ENCODE peak calls at places on chromosomes 16 and 17, in eight cellular contexts. One of them, this sample, is unnamed.

GRCh38 chr16:73230651-73231050 is 182.7 kb upstream of the ZFHX3 start:
- ATAC-seq in right lobe of liver: no peak
- ATAC-seq in activated CD8-positive, alpha-beta T cell treated with anti-CD3 and anti-CD28 coated beads, Interleukin-2, amount 10 ng/mL, durations not matched to agents 7 days and 5 days: no peak
- ATAC-seq in PC-3: no peak
- ATAC-seq in foreskin keratinocyte: no peak
- ATAC-seq in activated naive CD8-positive, alpha-beta T cell treated with anti-CD3 and anti-CD28 coated beads, Interleukin-2, amount 50 U/mL, for 24 hours: no peak
- ATAC-seq in memory B cell: no peak
- ATAC-seq in A549: no peak
- ATAC-seq in this sample: no peak

GRCh38 chr17:33091271-33091670 is 99.6 kb downstream of the SPACA3 start:
- ATAC-seq in right lobe of liver: no peak
- ATAC-seq in activated CD8-positive, alpha-beta T cell treated with anti-CD3 and anti-CD28 coated beads, Interleukin-2, amount 10 ng/mL, durations not matched to agents 7 days and 5 days: no peak
- ATAC-seq in PC-3: no peak
- ATAC-seq in foreskin keratinocyte: peak; percentile 80
- ATAC-seq in activated naive CD8-positive, alpha-beta T cell treated with anti-CD3 and anti-CD28 coated beads, Interleukin-2, amount 50 U/mL, for 24 hours: no peak
- ATAC-seq in memory B cell: no peak
- ATAC-seq in A549: no peak
- ATAC-seq in this sample: no peak

GRCh38 chr16:53220585-53220984 is 165.8 kb downstream of the CHD9 start:
- ATAC-seq in right lobe of liver: peak; percentile 29
- ATAC-seq in activated CD8-positive, alpha-beta T cell treated with anti-CD3 and anti-CD28 coated beads, Interleukin-2, amount 10 ng/mL, durations not matched to agents 7 days and 5 days: no peak
- ATAC-seq in PC-3: no peak
- ATAC-seq in foreskin keratinocyte: peak; percentile 55
- ATAC-seq in activated naive CD8-positive, alpha-beta T cell treated with anti-CD3 and anti-CD28 coated beads, Interleukin-2, amount 50 U/mL, for 24 hours: peak; percentile 54
- ATAC-seq in memory B cell: peak; percentile 48
- ATAC-seq in A549: peak; percentile 81
- ATAC-seq in this sample: no peak

GRCh38 chr17:51499906-51500305 is 239.6 kb downstream of the UTP18 start:
- ATAC-seq in right lobe of liver: no peak
- ATAC-seq in activated CD8-positive, alpha-beta T cell treated with anti-CD3 and anti-CD28 coated beads, Interleukin-2, amount 10 ng/mL, durations not matched to agents 7 days and 5 days: no peak
- ATAC-seq in PC-3: no peak
- ATAC-seq in foreskin keratinocyte: no peak
- ATAC-seq in activated naive CD8-positive, alpha-beta T cell treated with anti-CD3 and anti-CD28 coated beads, Interleukin-2, amount 50 U/mL, for 24 hours: no peak
- ATAC-seq in memory B cell: no peak
- ATAC-seq in A549: no peak
- ATAC-seq in this sample: no peak

GRCh38 chr17:55154101-55154500 is 110.7 kb upstream of the HLF start:
- ATAC-seq in right lobe of liver: no peak
- ATAC-seq in activated CD8-positive, alpha-beta T cell treated with anti-CD3 and anti-CD28 coated beads, Interleukin-2, amount 10 ng/mL, durations not matched to agents 7 days and 5 days: no peak
- ATAC-seq in PC-3: no peak
- ATAC-seq in foreskin keratinocyte: no peak
- ATAC-seq in activated naive CD8-positive, alpha-beta T cell treated with anti-CD3 and anti-CD28 coated beads, Interleukin-2, amount 50 U/mL, for 24 hours: no peak
- ATAC-seq in memory B cell: no peak
- ATAC-seq in A549: no peak
- ATAC-seq in this sample: no peak

GRCh38 chr17:10600551-10600950 is 51.1 kb upstream of the MYH2 start:
- ATAC-seq in right lobe of liver: no peak
- ATAC-seq in activated CD8-positive, alpha-beta T cell treated with anti-CD3 and anti-CD28 coated beads, Interleukin-2, amount 10 ng/mL, durations not matched to agents 7 days and 5 days: no peak
- ATAC-seq in PC-3: no peak
- ATAC-seq in foreskin keratinocyte: no peak
- ATAC-seq in activated naive CD8-positive, alpha-beta T cell treated with anti-CD3 and anti-CD28 coated beads, Interleukin-2, amount 50 U/mL, for 24 hours: no peak
- ATAC-seq in memory B cell: no peak
- ATAC-seq in A549: no peak
- ATAC-seq in this sample: no peak

GRCh38 chr17:40501499-40501911 is at the start of gene TNS4:
- ATAC-seq in right lobe of liver: no peak
- ATAC-seq in activated CD8-positive, alpha-beta T cell treated with anti-CD3 and anti-CD28 coated beads, Interleukin-2, amount 10 ng/mL, durations not matched to agents 7 days and 5 days: no peak
- ATAC-seq in PC-3: peak; percentile 60
- ATAC-seq in foreskin keratinocyte: peak; percentile 73
- ATAC-seq in activated naive CD8-positive, alpha-beta T cell treated with anti-CD3 and anti-CD28 coated beads, Interleukin-2, amount 50 U/mL, for 24 hours: no peak
- ATAC-seq in memory B cell: no peak
- ATAC-seq in A549: peak; percentile 40
- ATAC-seq in this sample: peak; percentile 82

GRCh38 chr16:89048087-89048729 is 45.4 kb upstream of the ACSF3 start:
- ATAC-seq in right lobe of liver: no peak
- ATAC-seq in activated CD8-positive, alpha-beta T cell treated with anti-CD3 and anti-CD28 coated beads, Interleukin-2, amount 10 ng/mL, durations not matched to agents 7 days and 5 days: no peak
- ATAC-seq in PC-3: no peak
- ATAC-seq in foreskin keratinocyte: no peak
- ATAC-seq in activated naive CD8-positive, alpha-beta T cell treated with anti-CD3 and anti-CD28 coated beads, Interleukin-2, amount 50 U/mL, for 24 hours: no peak
- ATAC-seq in memory B cell: no peak
- ATAC-seq in A549: no peak
- ATAC-seq in this sample: no peak

GRCh38 chr16:84673561-84673960 is 25.2 kb downstream of the KLHL36 start:
- ATAC-seq in right lobe of liver: no peak
- ATAC-seq in activated CD8-positive, alpha-beta T cell treated with anti-CD3 and anti-CD28 coated beads, Interleukin-2, amount 10 ng/mL, durations not matched to agents 7 days and 5 days: no peak
- ATAC-seq in PC-3: no peak
- ATAC-seq in foreskin keratinocyte: no peak
- ATAC-seq in activated naive CD8-positive, alpha-beta T cell treated with anti-CD3 and anti-CD28 coated beads, Interleukin-2, amount 50 U/mL, for 24 hours: no peak
- ATAC-seq in memory B cell: peak; percentile 34
- ATAC-seq in A549: no peak
- ATAC-seq in this sample: no peak

GRCh38 chr17:50280068-50280467 is 5.8 kb downstream of the TMEM92 start:
- ATAC-seq in right lobe of liver: peak; percentile 7
- ATAC-seq in activated CD8-positive, alpha-beta T cell treated with anti-CD3 and anti-CD28 coated beads, Interleukin-2, amount 10 ng/mL, durations not matched to agents 7 days and 5 days: no peak
- ATAC-seq in PC-3: no peak
- ATAC-seq in foreskin keratinocyte: no peak
- ATAC-seq in activated naive CD8-positive, alpha-beta T cell treated with anti-CD3 and anti-CD28 coated beads, Interleukin-2, amount 50 U/mL, for 24 hours: no peak
- ATAC-seq in memory B cell: no peak
- ATAC-seq in A549: no peak
- ATAC-seq in this sample: no peak

GRCh38 chr16:23385441-23385840 is 67.5 kb downstream of the COG7 start:
- ATAC-seq in right lobe of liver: no peak
- ATAC-seq in activated CD8-positive, alpha-beta T cell treated with anti-CD3 and anti-CD28 coated beads, Interleukin-2, amount 10 ng/mL, durations not matched to agents 7 days and 5 days: no peak
- ATAC-seq in PC-3: no peak
- ATAC-seq in foreskin keratinocyte: no peak
- ATAC-seq in activated naive CD8-positive, alpha-beta T cell treated with anti-CD3 and anti-CD28 coated beads, Interleukin-2, amount 50 U/mL, for 24 hours: no peak
- ATAC-seq in memory B cell: no peak
- ATAC-seq in A549: no peak
- ATAC-seq in this sample: no peak

GRCh38 chr17:28507567-28508195 is 1.5 kb downstream of the FOXN1 start:
- ATAC-seq in right lobe of liver: no peak
- ATAC-seq in activated CD8-positive, alpha-beta T cell treated with anti-CD3 and anti-CD28 coated beads, Interleukin-2, amount 10 ng/mL, durations not matched to agents 7 days and 5 days: no peak
- ATAC-seq in PC-3: no peak
- ATAC-seq in foreskin keratinocyte: peak; percentile 82
- ATAC-seq in activated naive CD8-positive, alpha-beta T cell treated with anti-CD3 and anti-CD28 coated beads, Interleukin-2, amount 50 U/mL, for 24 hours: no peak
- ATAC-seq in memory B cell: no peak
- ATAC-seq in A549: peak; percentile 12
- ATAC-seq in this sample: peak; percentile 84

GRCh38 chr16:84841787-84842300 is 22.1 kb downstream of the CRISPLD2 start:
- ATAC-seq in right lobe of liver: peak; percentile 26
- ATAC-seq in activated CD8-positive, alpha-beta T cell treated with anti-CD3 and anti-CD28 coated beads, Interleukin-2, amount 10 ng/mL, durations not matched to agents 7 days and 5 days: no peak
- ATAC-seq in PC-3: no peak
- ATAC-seq in foreskin keratinocyte: peak; percentile 79
- ATAC-seq in activated naive CD8-positive, alpha-beta T cell treated with anti-CD3 and anti-CD28 coated beads, Interleukin-2, amount 50 U/mL, for 24 hours: no peak
- ATAC-seq in memory B cell: no peak
- ATAC-seq in A549: no peak
- ATAC-seq in this sample: peak; percentile 79

GRCh38 chr16:72997141-72997542 is 50.8 kb downstream of the ZFHX3 start:
- ATAC-seq in right lobe of liver: peak; percentile 14
- ATAC-seq in activated CD8-positive, alpha-beta T cell treated with anti-CD3 and anti-CD28 coated beads, Interleukin-2, amount 10 ng/mL, durations not matched to agents 7 days and 5 days: no peak
- ATAC-seq in PC-3: no peak
- ATAC-seq in foreskin keratinocyte: peak; percentile 19
- ATAC-seq in activated naive CD8-positive, alpha-beta T cell treated with anti-CD3 and anti-CD28 coated beads, Interleukin-2, amount 50 U/mL, for 24 hours: peak; percentile 28
- ATAC-seq in memory B cell: no peak
- ATAC-seq in A549: peak; percentile 26
- ATAC-seq in this sample: peak; percentile 81

GRCh38 chr17:27065588-27065987 is 228.3 kb upstream of the WSB1 start:
- ATAC-seq in right lobe of liver: no peak
- ATAC-seq in activated CD8-positive, alpha-beta T cell treated with anti-CD3 and anti-CD28 coated beads, Interleukin-2, amount 10 ng/mL, durations not matched to agents 7 days and 5 days: no peak
- ATAC-seq in PC-3: no peak
- ATAC-seq in foreskin keratinocyte: no peak
- ATAC-seq in activated naive CD8-positive, alpha-beta T cell treated with anti-CD3 and anti-CD28 coated beads, Interleukin-2, amount 50 U/mL, for 24 hours: no peak
- ATAC-seq in memory B cell: no peak
- ATAC-seq in A549: no peak
- ATAC-seq in this sample: no peak

GRCh38 chr16:4790871-4791270 is 2.7 kb upstream of the SEPTIN12 start:
- ATAC-seq in right lobe of liver: no peak
- ATAC-seq in activated CD8-positive, alpha-beta T cell treated with anti-CD3 and anti-CD28 coated beads, Interleukin-2, amount 10 ng/mL, durations not matched to agents 7 days and 5 days: no peak
- ATAC-seq in PC-3: no peak
- ATAC-seq in foreskin keratinocyte: no peak
- ATAC-seq in activated naive CD8-positive, alpha-beta T cell treated with anti-CD3 and anti-CD28 coated beads, Interleukin-2, amount 50 U/mL, for 24 hours: no peak
- ATAC-seq in memory B cell: no peak
- ATAC-seq in A549: no peak
- ATAC-seq in this sample: no peak